ENCODE peak calls at places on chromosomes 11 and 22, in eight cellular contexts. S, F, Q, L, P, O, J and N are unnamed samples.

GRCh38 chr11:12017243-12017678 is 8.8 kb upstream of the DKK3 start:
- DNase-seq in O (no peak), L (peak), J (no peak), F (no peak), Q (no peak), P (no peak), S (no peak), N (no peak)

GRCh38 chr11:131696584-131697120 is 326.2 kb downstream of the NTM start:
- DNase-seq in O (no peak), F (no peak), P (no peak), J (no peak), L (no peak), Q (no peak), S (no peak), N (no peak)

GRCh38 chr11:44884056-44884455 is 66.6 kb downstream of the TP53I11 start:
- DNase-seq in S (no peak), J (no peak), Q (no peak), P (no peak), O (no peak), F (no peak), L (no peak), N (no peak)

GRCh38 chr11:60700689-60701508 is 1.5 kb downstream of the MS4A8 start:
- DNase-seq in Q (peak), L (no peak), S (peak), J (no peak), P (no peak), O (peak), F (no peak), N (peak)

GRCh38 chr11:44301856-44302231 is 8.1 kb downstream of the ALX4 start:
- DNase-seq in P (no peak), O (peak), S (no peak), F (no peak), L (no peak), J (no peak), Q (no peak), N (no peak)

GRCh38 chr11:115613986-115614625 is 109.9 kb upstream of the CADM1 start:
- DNase-seq in L (no peak), O (no peak), P (no peak), F (no peak), Q (no peak), S (no peak), J (no peak), N (no peak)

GRCh38 chr11:17954395-17955252 is 58.2 kb downstream of the SERGEF start:
- DNase-seq in S (no peak), J (no peak), P (no peak), F (peak), Q (no peak), O (no peak), L (no peak), N (no peak)

GRCh38 chr22:30865656-30866055 is 102.9 kb downstream of the MORC2 start:
- DNase-seq in L (peak), J (no peak), O (peak), P (no peak), Q (no peak), F (no peak), S (no peak), N (no peak)

GRCh38 chr11:17400048-17400775 is 11.8 kb upstream of the KCNJ11 start:
- DNase-seq in F (peak), L (no peak), O (peak), J (no peak), P (no peak), Q (no peak), S (no peak), N (no peak)

GRCh38 chr11:31141804-31142203 is 227.7 kb downstream of the DCDC1 start:
- DNase-seq in F (no peak), L (no peak), O (no peak), S (no peak), P (no peak), J (no peak), Q (peak), N (no peak)

GRCh38 chr11:112128483-112129121 is 35.3 kb downstream of the IL18 start:
- DNase-seq in Q (peak), J (no peak), O (no peak), P (peak), F (peak), L (peak), S (peak), N (peak)

GRCh38 chr11:76225122-76225584 is 18.9 kb upstream of the WNT11 start:
- DNase-seq in L (no peak), F (no peak), J (no peak), P (no peak), O (no peak), Q (no peak), S (no peak), N (no peak)

GRCh38 chr11:16613401-16614381 is 124.8 kb upstream of the C11orf58 start:
- DNase-seq in J (no peak), S (peak), F (peak), Q (peak), L (peak), O (peak), P (peak), N (peak)

GRCh38 chr11:77705195-77705876 is 67.7 kb upstream of the CLNS1A start:
- DNase-seq in P (no peak), L (no peak), F (no peak), O (no peak), Q (no peak), S (no peak), J (no peak), N (no peak)

GRCh38 chr11:109772846-109773400 is 320.3 kb upstream of the ZC3H12C start:
- DNase-seq in L (no peak), F (no peak), J (no peak), O (no peak), P (no peak), S (no peak), Q (peak), N (no peak)

GRCh38 chr22:49674479-49674830 is 153.2 kb downstream of the BRD1 start:
- DNase-seq in L (no peak), Q (no peak), O (no peak), F (no peak), P (no peak), J (no peak), S (no peak), N (no peak)

GRCh38 chr11:8257003-8257664 is 6.5 kb downstream of the LMO1 start:
- DNase-seq in P (no peak), Q (no peak), L (no peak), F (peak), J (no peak), O (no peak), S (no peak), N (no peak)

GRCh38 chr11:128593281-128593680 is 5.9 kb upstream of the ETS1 start:
- DNase-seq in P (peak), L (peak), J (no peak), O (no peak), S (no peak), Q (no peak), F (no peak), N (no peak)

GRCh38 chr11:63710476-63711217 is 29.3 kb downstream of the RTN3 start:
- DNase-seq in F (no peak), Q (no peak), S (no peak), O (no peak), P (peak), J (no peak), L (peak), N (no peak)

GRCh38 chr22:33314316-33314715 is 256.1 kb upstream of the SYN3 start:
- DNase-seq in P (no peak), O (no peak), Q (no peak), S (no peak), L (no peak), F (no peak), J (no peak), N (no peak)

GRCh38 chr11:93100211-93100610 is 97.6 kb downstream of the SLC36A4 start:
- DNase-seq in Q (no peak), O (no peak), S (no peak), P (peak), F (no peak), J (no peak), L (peak), N (no peak)

GRCh38 chr22:30262917-30263741 is 3.5 kb downstream of the OSM start:
- DNase-seq in S (peak), O (peak), P (no peak), Q (peak), F (peak), J (peak), L (peak), N (peak)

GRCh38 chr11:88799749-88800500 is 265.9 kb downstream of the GRM5 start:
- DNase-seq in P (no peak), O (no peak), S (no peak), L (no peak), J (no peak), Q (no peak), F (no peak), N (no peak)

GRCh38 chr11:10540546-10540914 is 457 bp downstream of the RNF141 start:
- DNase-seq in F (no peak), P (no peak), O (no peak), Q (peak), L (peak), J (no peak), S (peak), N (peak)

GRCh38 chr22:48653306-48653705 is 1174.4 kb downstream of the BRD1 start:
- DNase-seq in S (no peak), F (no peak), Q (no peak), P (no peak), L (no peak), J (no peak), O (no peak), N (no peak)

GRCh38 chr11:2752923-2753322 is 53.1 kb upstream of the KCNQ1OT1 start:
- DNase-seq in S (no peak), J (no peak), O (no peak), P (no peak), F (no peak), Q (no peak), L (no peak), N (no peak)

GRCh38 chr11:84817998-84818397 is 809.1 kb downstream of the DLG2 start:
- DNase-seq in S (no peak), P (no peak), O (no peak), L (peak), F (no peak), Q (no peak), J (no peak), N (no peak)

GRCh38 chr22:27311666-27312566 is 489.6 kb downstream of the MN1 start:
- DNase-seq in P (no peak), Q (no peak), O (peak), F (no peak), J (no peak), S (no peak), L (peak), N (no peak)

GRCh38 chr11:76902121-76903014 is 41.6 kb downstream of the ACER3 start:
- DNase-seq in F (no peak), S (no peak), Q (no peak), P (no peak), L (no peak), J (no peak), O (no peak), N (no peak)

GRCh38 chr22:44638966-44639739 is 62.9 kb upstream of the PRR5 start:
- DNase-seq in O (peak), P (peak), J (no peak), Q (no peak), F (peak), L (peak), S (no peak), N (no peak)

GRCh38 chr22:38755155-38755910 is 465 bp downstream of the SUN2 start:
- DNase-seq in F (peak), P (peak), J (peak), O (peak), L (peak), Q (peak), S (peak), N (peak)

GRCh38 chr22:46629291-46629690 is 9.1 kb downstream of the GRAMD4 start:
- DNase-seq in J (no peak), L (no peak), S (no peak), P (no peak), Q (no peak), O (no peak), F (no peak), N (no peak)